ENCODE peak calls at places on chromosomes 11 and 22, in four cellular contexts. One of them, this sample, is unnamed.

GRCh38 chr11:34168642-34169051 is 63.2 kb downstream of the NAT10 start:
- DNase-seq in kidney epithelial cell: no peak
- DNase-seq in sigmoid colon: no peak
- DNase-seq in NT2/D1: no peak
- DNase-seq in this sample: no peak

GRCh38 chr22:36892292-36892691 is 21.1 kb upstream of the CSF2RB start:
- DNase-seq in kidney epithelial cell: no peak
- DNase-seq in sigmoid colon: no peak
- DNase-seq in NT2/D1: no peak
- DNase-seq in this sample: no peak

GRCh38 chr22:30386960-30387848 is at the start of gene RNF215:
- DNase-seq in sigmoid colon: peak; percentile 88
- DNase-seq in NT2/D1: peak; percentile 72
- DNase-seq in kidney epithelial cell: no peak
- DNase-seq in this sample: peak; percentile 100

GRCh38 chr11:93133710-93134109 is 64.1 kb downstream of the SLC36A4 start:
- DNase-seq in kidney epithelial cell: no peak
- DNase-seq in sigmoid colon: no peak
- DNase-seq in NT2/D1: no peak
- DNase-seq in this sample: no peak

GRCh38 chr11:88886796-88887195 is 179.0 kb downstream of the GRM5 start:
- DNase-seq in NT2/D1: peak; percentile 52
- DNase-seq in sigmoid colon: no peak
- DNase-seq in kidney epithelial cell: no peak
- DNase-seq in this sample: peak; percentile 0

GRCh38 chr11:126496576-126497403 is 141.3 kb downstream of the ST3GAL4 start:
- DNase-seq in kidney epithelial cell: no peak
- DNase-seq in NT2/D1: no peak
- DNase-seq in sigmoid colon: peak; percentile 62
- DNase-seq in this sample: no peak

GRCh38 chr11:119474682-119475596 is 52.0 kb upstream of the THY1 start:
- DNase-seq in sigmoid colon: peak; percentile 80
- DNase-seq in kidney epithelial cell: peak; percentile 29
- DNase-seq in NT2/D1: peak; percentile 62
- DNase-seq in this sample: peak; percentile 87

GRCh38 chr22:17303441-17303839 is 65.8 kb upstream of the CECR2 start:
- DNase-seq in kidney epithelial cell: no peak
- DNase-seq in NT2/D1: no peak
- DNase-seq in sigmoid colon: no peak
- DNase-seq in this sample: no peak

GRCh38 chr22:38211556-38211955 is 9.8 kb downstream of the MAFF start:
- DNase-seq in sigmoid colon: no peak
- DNase-seq in kidney epithelial cell: no peak
- DNase-seq in NT2/D1: no peak
- DNase-seq in this sample: no peak

GRCh38 chr22:45608763-45609180 is 62.9 kb upstream of the ATXN10 start:
- DNase-seq in kidney epithelial cell: peak; percentile 88
- DNase-seq in sigmoid colon: no peak
- DNase-seq in NT2/D1: no peak
- DNase-seq in this sample: no peak

GRCh38 chr11:1152316-1153104 is 5.2 kb upstream of the MUC5AC start:
- DNase-seq in NT2/D1: no peak
- DNase-seq in sigmoid colon: no peak
- DNase-seq in kidney epithelial cell: peak; percentile 52
- DNase-seq in this sample: peak; percentile 67

GRCh38 chr11:8234910-8235309 is 28.8 kb downstream of the LMO1 start:
- DNase-seq in sigmoid colon: no peak
- DNase-seq in kidney epithelial cell: no peak
- DNase-seq in NT2/D1: no peak
- DNase-seq in this sample: no peak

GRCh38 chr11:80955588-80955987 is 1514.8 kb upstream of the TENM4 start:
- DNase-seq in kidney epithelial cell: no peak
- DNase-seq in NT2/D1: no peak
- DNase-seq in sigmoid colon: no peak
- DNase-seq in this sample: no peak

GRCh38 chr11:13461291-13461690 is 1.7 kb downstream of the BTBD10 start:
- DNase-seq in kidney epithelial cell: no peak
- DNase-seq in NT2/D1: no peak
- DNase-seq in sigmoid colon: no peak
- DNase-seq in this sample: no peak
- H3K4me3 ChIP-seq in kidney epithelial cell: no peak overlapping the region
- H3K4me3 ChIP-seq in NT2/D1: no peak overlapping the region
- H3K4me3 ChIP-seq in sigmoid colon: no peak overlapping the region
- H3K4me3 ChIP-seq in this sample: no peak overlapping the region

GRCh38 chr11:133552938-133553337 is 20.6 kb upstream of the OPCML start:
- DNase-seq in NT2/D1: no peak
- DNase-seq in sigmoid colon: no peak
- DNase-seq in kidney epithelial cell: no peak
- DNase-seq in this sample: no peak

GRCh38 chr11:133547808-133548494 is 15.7 kb upstream of the OPCML start:
- DNase-seq in NT2/D1: no peak
- DNase-seq in sigmoid colon: no peak
- DNase-seq in kidney epithelial cell: no peak
- DNase-seq in this sample: no peak

GRCh38 chr11:133545199-133545709 is 13.0 kb upstream of the OPCML start:
- DNase-seq in sigmoid colon: no peak
- DNase-seq in NT2/D1: no peak
- DNase-seq in kidney epithelial cell: no peak
- DNase-seq in this sample: peak; percentile 77

GRCh38 chr11:133549796-133550195 is 17.5 kb upstream of the OPCML start:
- DNase-seq in sigmoid colon: no peak
- DNase-seq in NT2/D1: no peak
- DNase-seq in kidney epithelial cell: no peak
- DNase-seq in this sample: no peak

DNA sequence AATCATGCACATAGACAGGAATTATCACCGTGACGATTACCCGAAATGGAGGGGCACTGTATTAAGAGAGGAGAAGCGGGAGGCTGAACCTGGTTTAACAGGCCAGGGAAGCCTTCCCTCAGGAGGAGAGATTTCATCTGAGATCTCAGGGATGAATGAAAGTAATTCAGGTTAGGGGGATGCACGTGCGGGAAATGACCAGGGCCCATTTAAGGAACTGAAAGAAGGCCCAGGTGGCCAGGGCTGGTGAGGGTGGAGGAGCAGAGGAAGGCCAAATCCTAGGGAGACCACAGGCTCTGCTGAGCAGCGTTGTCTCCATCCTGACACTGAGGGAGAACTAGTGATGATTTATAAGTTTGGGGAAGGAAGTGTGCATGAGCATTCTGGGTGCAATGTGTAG is 16.3 kb upstream of the OPCML start:
- DNase-seq in sigmoid colon: no peak
- DNase-seq in kidney epithelial cell: no peak
- DNase-seq in NT2/D1: no peak
- DNase-seq in this sample: no peak
- H3K27me3 ChIP-seq in sigmoid colon: no peaks in the 10 kb centered on the region
- H3K27me3 ChIP-seq in kidney epithelial cell: no peaks in the 10 kb centered on the region
- H3K27me3 ChIP-seq in NT2/D1: no peaks in the 10 kb centered on the region
- H3K27me3 ChIP-seq in this sample: no peaks in the 10 kb centered on the region

DNA sequence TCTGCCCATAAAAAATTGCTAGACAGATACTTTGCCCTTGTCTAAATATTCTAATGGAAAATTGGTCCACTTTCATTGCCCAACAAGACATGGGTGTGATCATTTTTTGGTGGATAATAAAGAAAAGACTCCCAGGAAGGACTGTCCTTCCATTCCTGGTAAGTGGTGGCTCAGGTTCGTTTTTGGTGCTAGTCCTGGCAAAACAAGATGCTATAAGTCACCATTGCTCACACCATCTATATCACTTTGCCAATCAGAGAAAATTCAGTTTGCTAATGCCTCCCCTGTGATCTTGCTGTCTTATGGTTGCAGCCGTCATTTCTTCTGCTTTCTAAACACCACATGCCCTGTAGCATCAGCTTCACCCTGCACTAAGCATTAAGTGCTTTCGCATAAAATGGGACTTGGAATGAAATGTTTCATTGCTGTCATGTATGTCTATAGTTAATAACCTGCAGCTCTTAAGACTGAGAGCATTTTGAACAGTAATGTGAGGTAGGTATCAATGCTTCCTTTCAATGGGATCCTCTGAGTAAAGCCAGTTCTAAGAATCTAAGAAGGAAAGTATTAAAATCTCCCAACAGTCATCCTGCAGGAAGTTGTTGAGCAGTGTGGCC is 108.4 kb downstream of the DBX1 start:
- DNase-seq in sigmoid colon: no peak
- DNase-seq in kidney epithelial cell: no peak
- DNase-seq in NT2/D1: no peak
- DNase-seq in this sample: no peak
- H3K36me3 ChIP-seq in sigmoid colon: peaks cover 5% of the 10 kb centered on the region
- H3K36me3 ChIP-seq in kidney epithelial cell: no peaks in the 10 kb centered on the region
- H3K36me3 ChIP-seq in NT2/D1: peaks cover 92% of the 10 kb centered on the region
- H3K36me3 ChIP-seq in this sample: peaks cover 14% of the 10 kb centered on the region

GRCh38 chr11:69157822-69158231 is 2.1 kb downstream of the SMIM38 start:
- DNase-seq in kidney epithelial cell: no peak
- DNase-seq in sigmoid colon: no peak
- DNase-seq in NT2/D1: no peak
- DNase-seq in this sample: peak; percentile 56
- H3K4me3 ChIP-seq in kidney epithelial cell: no peak overlapping the region
- H3K4me3 ChIP-seq in sigmoid colon: no peak overlapping the region
- H3K4me3 ChIP-seq in NT2/D1: no peak overlapping the region
- H3K4me3 ChIP-seq in this sample: no peak overlapping the region

DNA sequence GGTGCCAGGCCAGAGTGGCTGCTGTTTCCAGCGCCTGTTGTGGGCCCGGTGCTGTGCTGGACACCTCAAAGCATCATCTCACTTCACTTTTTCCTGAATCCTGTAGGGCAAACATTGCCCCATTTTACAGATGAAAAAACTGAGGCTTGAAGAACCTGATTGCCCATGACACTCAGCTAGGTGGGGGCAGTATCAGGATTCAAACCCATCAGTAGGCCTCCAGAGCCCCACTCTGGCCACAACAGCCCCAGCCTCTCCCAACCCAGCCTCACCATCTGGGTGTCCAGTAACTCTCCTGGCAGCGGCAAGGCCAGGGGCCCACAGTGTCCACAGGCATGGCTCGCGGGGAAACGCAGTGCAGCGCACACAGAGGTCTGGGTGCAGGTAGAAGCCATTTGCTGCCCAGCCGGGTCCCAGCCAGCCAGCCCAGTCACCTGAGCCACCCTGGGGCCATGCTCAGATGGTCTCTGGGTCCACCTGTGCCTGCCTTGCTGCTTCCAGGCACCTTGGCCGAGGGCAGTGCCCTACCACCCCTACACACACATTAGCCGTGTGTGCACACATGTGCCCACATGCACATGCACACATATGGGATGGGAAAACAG is 11.5 kb downstream of the SLC22A12 start:
- DNase-seq in sigmoid colon: no peak
- DNase-seq in kidney epithelial cell: no peak
- DNase-seq in NT2/D1: no peak
- DNase-seq in this sample: peak; percentile 48
- H3K27me3 ChIP-seq in sigmoid colon: no peaks in the 10 kb centered on the region
- H3K27me3 ChIP-seq in kidney epithelial cell: peaks cover 24% of the 10 kb centered on the region
- H3K27me3 ChIP-seq in NT2/D1: no peaks in the 10 kb centered on the region
- H3K27me3 ChIP-seq in this sample: no peaks in the 10 kb centered on the region

This sample was measured in H7.